ENCODE peak calls at places on chromosomes 4 and X, in nine cellular contexts. B is stimulated activated CD4-positive, alpha-beta T cell treated with anti-CD3 and anti-CD28 coated beads, Interleukin-15, amount 100 ng/mL, for 24 hours; U is A172; R is substantia nigra; M is activated CD4-positive, alpha-beta T cell treated with anti-CD3 and anti-CD28 coated beads for 1 hour; F is RPMI7951; I is lower leg skin; H is pancreas; Q is M059J. W is an unnamed sample.

GRCh38 chr4:88320780-88321373 is 36.5 kb upstream of the PPM1K start:
- DNase-seq in B (peak), U (peak), R (peak), M (no peak), F (peak), I (no peak), H (no peak), Q (peak), W (peak)

GRCh38 chrX:86013792-86014191 is 33.6 kb downstream of the CHM start:
- DNase-seq in B (no peak), U (no peak), R (no peak), M (no peak), F (no peak), I (no peak), H (no peak), Q (no peak), W (no peak)

GRCh38 chr4:38279650-38280322 is 319.6 kb downstream of the PTTG2 start:
- DNase-seq in B (no peak), U (no peak), R (no peak), M (no peak), F (no peak), I (no peak), H (no peak), Q (no peak), W (no peak)

GRCh38 chrX:72685810-72686465 is 28.2 kb downstream of the PHKA1 start:
- DNase-seq in B (no peak), U (no peak), R (no peak), M (no peak), F (peak), I (peak), H (no peak), Q (no peak), W (no peak)

GRCh38 chrX:75301060-75301459 is 27.2 kb downstream of the UPRT start:
- DNase-seq in B (no peak), U (no peak), R (no peak), M (no peak), F (no peak), I (no peak), H (no peak), Q (no peak), W (no peak)

GRCh38 chr4:68145261-68145660 is 15.6 kb upstream of the TMPRSS11F start:
- DNase-seq in B (no peak), U (no peak), R (no peak), M (no peak), F (no peak), I (no peak), H (no peak), Q (no peak), W (no peak)

GRCh38 chr4:31803511-31804195 is 1083.5 kb downstream of the PCDH7 start:
- DNase-seq in B (no peak), U (peak), R (no peak), M (no peak), F (no peak), I (no peak), H (no peak), Q (no peak), W (no peak)

GRCh38 chr4:19930742-19931141 is 321.0 kb upstream of the SLIT2 start:
- DNase-seq in B (no peak), U (no peak), R (no peak), M (no peak), F (no peak), I (no peak), H (no peak), Q (no peak), W (no peak)

GRCh38 chr4:123671633-123672404 is 275.2 kb downstream of the SPRY1 start:
- DNase-seq in B (peak), U (no peak), R (no peak), M (no peak), F (peak), I (no peak), H (no peak), Q (no peak), W (no peak)

GRCh38 chr4:98586231-98586630 is 72.2 kb downstream of the TSPAN5 start:
- DNase-seq in B (no peak), U (no peak), R (no peak), M (no peak), F (no peak), I (no peak), H (no peak), Q (no peak), W (no peak)

GRCh38 chr4:87978656-87979055 is 3.1 kb downstream of the SPP1 start:
- DNase-seq in B (no peak), U (peak), R (no peak), M (no peak), F (peak), I (no peak), H (no peak), Q (no peak), W (peak)

GRCh38 chr4:43357252-43357974 is 464.9 kb downstream of the GRXCR1 start:
- DNase-seq in B (no peak), U (no peak), R (no peak), M (no peak), F (no peak), I (no peak), H (no peak), Q (no peak), W (no peak)

GRCh38 chr4:41448935-41449334 is 89.0 kb upstream of the LIMCH1 start:
- DNase-seq in B (no peak), U (peak), R (no peak), M (no peak), F (peak), I (no peak), H (no peak), Q (peak), W (no peak)

GRCh38 chr4:1474126-1475090 is 68.2 kb upstream of the NKX1-1 start:
- DNase-seq in B (no peak), U (no peak), R (no peak), M (no peak), F (no peak), I (no peak), H (peak), Q (no peak), W (no peak)

GRCh38 chr4:101439926-101440325 is 92.6 kb upstream of the PPP3CA start:
- DNase-seq in B (no peak), U (no peak), R (no peak), M (no peak), F (no peak), I (no peak), H (no peak), Q (no peak), W (no peak)

GRCh38 chr4:73964862-73965611 is 16.8 kb downstream of the PF4 start:
- DNase-seq in B (no peak), U (peak), R (no peak), M (no peak), F (peak), I (no peak), H (peak), Q (peak), W (no peak)

GRCh38 chr4:4859799-4860380 is 425 bp downstream of the MSX1 start:
- DNase-seq in B (no peak), U (no peak), R (no peak), M (no peak), F (no peak), I (no peak), H (no peak), Q (peak), W (no peak)

GRCh38 chr4:118957683-118958082 is 69.0 kb downstream of the SYNPO2 start:
- DNase-seq in B (no peak), U (no peak), R (no peak), M (no peak), F (no peak), I (no peak), H (no peak), Q (no peak), W (no peak)

GRCh38 chrX:100864967-100865366 is 9.2 kb downstream of the NOX1 start:
- DNase-seq in B (no peak), U (no peak), R (no peak), M (no peak), F (peak), I (no peak), H (no peak), Q (peak), W (no peak)

GRCh38 chr4:177444911-177445736 is 2.9 kb upstream of the AGA start:
- DNase-seq in B (no peak), U (no peak), R (no peak), M (no peak), F (no peak), I (no peak), H (no peak), Q (no peak), W (no peak)

GRCh38 chr4:40264995-40265909 is 68.4 kb downstream of the RHOH start:
- DNase-seq in B (peak), U (peak), R (no peak), M (no peak), F (peak), I (no peak), H (no peak), Q (peak), W (no peak)

GRCh38 chr4:176277162-176277904 is 8.3 kb upstream of the ASB5 start:
- DNase-seq in B (peak), U (peak), R (no peak), M (no peak), F (peak), I (no peak), H (peak), Q (peak), W (peak)